ENCODE peak calls at places on chromosomes 4 and X, in seven cellular contexts. H is HuH-7; C is MM.1S; G is stimulated activated CD4-positive, alpha-beta T cell treated with anti-CD3 and anti-CD28 coated beads, TNF-alpha, amount 100 ng/mL, for 4 hours; U is T47D; V is fibroblast of lung; I is NCI-H1092. J is an unnamed sample.

GRCh38 chr4:81136161-81136910 is 78.7 kb downstream of the PRKG2 start:
- DNase-seq in H (no peak), C (no peak), G (no peak), U (no peak), V (peak; percentile 97), I (no peak), J (peak; percentile 65)

GRCh38 chrX:65745427-65745826 is 78.0 kb downstream of the MSN start:
- DNase-seq in H (no peak), C (no peak), G (no peak), U (no peak), V (no peak), I (no peak), J (no peak)

GRCh38 chrX:38881727-38882126 is 80.5 kb downstream of the MID1IP1 start:
- DNase-seq in H (no peak), C (no peak), G (no peak), U (no peak), V (no peak), I (no peak), J (no peak)

GRCh38 chr4:7648813-7649395 is 214.2 kb upstream of the PSAPL1 start:
- DNase-seq in H (no peak), C (no peak), G (no peak), U (no peak), V (no peak), I (no peak), J (no peak)

GRCh38 chr4:111268769-111269414 is 646.0 kb upstream of the PITX2 start:
- DNase-seq in H (no peak), C (peak; percentile 68), G (no peak), U (no peak), V (peak; percentile 0), I (no peak), J (no peak)

GRCh38 chr4:3353747-3354454 is 61.1 kb downstream of the RGS12 start:
- DNase-seq in H (no peak), C (no peak), G (no peak), U (no peak), V (no peak), I (no peak), J (no peak)

GRCh38 chr4:143234153-143234552 is 49.4 kb downstream of the USP38 start:
- DNase-seq in H (no peak), C (no peak), G (no peak), U (no peak), V (peak; percentile 44), I (no peak), J (no peak)

GRCh38 chr4:155924637-155925036 is 21.1 kb downstream of the TDO2 start:
- DNase-seq in H (no peak), C (no peak), G (no peak), U (no peak), V (no peak), I (no peak), J (no peak)

GRCh38 chr4:174278467-174278866 is 5.0 kb downstream of the FBXO8 start:
- DNase-seq in H (no peak), C (no peak), G (no peak), U (no peak), V (no peak), I (no peak), J (no peak)

GRCh38 chr4:165343353-165344191 is 16.1 kb downstream of the MSMO1 start:
- DNase-seq in H (no peak), C (peak; percentile 9), G (no peak), U (no peak), V (no peak), I (no peak), J (no peak)

GRCh38 chrX:130386408-130386808 is 934 bp upstream of the GPR119 start:
- DNase-seq in H (no peak), C (no peak), G (no peak), U (no peak), V (no peak), I (no peak), J (no peak)

GRCh38 chr4:8544741-8545438 is 35.3 kb upstream of the GPR78 start:
- DNase-seq in H (no peak), C (no peak), G (no peak), U (no peak), V (no peak), I (no peak), J (no peak)

J was measured in HS-5.